ENCODE peak calls at places on chromosomes 6 and 20, in five cellular contexts. Q, T, N, B and P are unnamed samples.

GRCh38 chr6:36677753-36678487 is 594 bp upstream of the CDKN1A start:
- DNase-seq in Q (no peak), T (no peak), N (no peak), B (peak; percentile 52), P (no peak)

GRCh38 chr6:46451343-46451742 is 39.9 kb downstream of the RCAN2 start:
- DNase-seq in Q (no peak), T (no peak), N (no peak), B (no peak), P (no peak)

GRCh38 chr20:6388666-6389197 is 265.9 kb upstream of the FERMT1 start:
- DNase-seq in Q (peak; percentile 5), T (no peak), N (no peak), B (no peak), P (no peak)

GRCh38 chr6:106514281-106514885 is 114.9 kb downstream of the RTN4IP1 start:
- DNase-seq in Q (no peak), T (no peak), N (no peak), B (no peak), P (no peak)

GRCh38 chr6:3592371-3592941 is 135.6 kb upstream of the SLC22A23 start:
- DNase-seq in Q (peak; percentile 17), T (no peak), N (no peak), B (no peak), P (no peak)

GRCh38 chr6:149331871-149332270 is 14.4 kb downstream of the TAB2 start:
- DNase-seq in Q (no peak), T (no peak), N (no peak), B (no peak), P (no peak)

GRCh38 chr6:143337201-143337949 is 113.1 kb downstream of the ADAT2 start:
- DNase-seq in Q (peak; percentile 55), T (peak; percentile 22), N (no peak), B (peak; percentile 55), P (no peak)

GRCh38 chr20:45983279-45983743 is 11.3 kb upstream of the ZNF335 start:
- DNase-seq in Q (no peak), T (no peak), N (no peak), B (no peak), P (no peak)

GRCh38 chr20:44187763-44188709 is 1.0 kb upstream of the JPH2 start:
- DNase-seq in Q (no peak), T (no peak), N (no peak), B (no peak), P (peak; percentile 58)

GRCh38 chr6:125203395-125203794 is 49.8 kb downstream of the TPD52L1 start:
- DNase-seq in Q (no peak), T (no peak), N (no peak), B (no peak), P (no peak)

GRCh38 chr6:43970068-43970912 is 157.0 kb downstream of the MRPL14 start:
- DNase-seq in Q (no peak), T (no peak), N (no peak), B (no peak), P (peak; percentile 49)

GRCh38 chr6:43969158-43969981 is 157.9 kb downstream of the MRPL14 start:
- DNase-seq in Q (no peak), T (no peak), N (no peak), B (no peak), P (peak; percentile 44)

GRCh38 chr6:43967692-43968091 is 159.6 kb downstream of the MRPL14 start:
- DNase-seq in Q (no peak), T (no peak), N (no peak), B (no peak), P (peak; percentile 18)

GRCh38 chr6:43966806-43967575 is 160.3 kb downstream of the MRPL14 start:
- DNase-seq in Q (no peak), T (no peak), N (no peak), B (no peak), P (peak; percentile 34)

DNA sequence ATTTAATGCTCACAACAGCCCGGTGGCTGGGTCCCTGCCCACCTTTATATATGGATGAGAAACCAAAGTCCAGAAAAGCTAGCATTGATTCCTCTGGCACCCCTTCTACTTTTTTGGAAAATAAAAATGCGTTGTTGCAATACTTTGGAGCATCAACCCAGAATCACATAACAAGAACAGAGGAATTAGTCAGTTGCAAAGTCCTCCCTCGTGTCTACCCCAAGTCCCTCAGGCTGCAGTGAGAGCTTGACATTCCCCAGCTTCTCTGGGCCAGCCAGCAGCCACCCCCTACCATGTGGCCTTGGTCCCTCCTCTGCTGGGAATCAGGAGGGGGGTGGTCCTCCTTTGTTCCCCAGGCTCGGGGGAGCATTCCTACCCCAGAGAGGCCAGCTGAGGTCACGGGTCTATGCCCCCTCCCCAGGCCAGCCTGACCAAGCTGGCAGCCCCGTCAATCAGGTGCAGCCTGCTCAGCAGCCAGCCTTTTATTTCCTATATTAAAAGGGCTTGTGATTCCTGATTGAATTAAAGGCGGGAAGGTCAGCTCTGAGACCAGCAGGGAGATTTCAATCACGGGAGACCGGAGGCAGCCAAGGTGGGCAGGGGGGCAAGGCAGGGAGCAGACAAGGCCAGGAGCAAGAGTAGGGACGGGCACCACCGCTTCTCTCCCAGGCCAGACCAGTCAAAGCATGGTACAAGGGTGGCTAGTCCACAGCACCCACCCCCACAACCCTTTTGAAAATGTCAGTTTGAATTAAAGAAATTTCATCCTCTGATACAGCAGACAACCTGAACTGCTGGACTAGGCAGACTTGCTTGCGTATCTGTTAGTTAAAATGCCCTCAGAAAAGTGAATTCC is 158.9 kb downstream of the MRPL14 start:
- DNase-seq in Q (no peak), T (no peak), N (no peak), B (no peak), P (no peak)
- H3K4me3 ChIP-seq in Q (no peak overlapping the region), T (no peak overlapping the region), N (no peak overlapping the region), B (no peak overlapping the region), P (no peak overlapping the region)

DNA sequence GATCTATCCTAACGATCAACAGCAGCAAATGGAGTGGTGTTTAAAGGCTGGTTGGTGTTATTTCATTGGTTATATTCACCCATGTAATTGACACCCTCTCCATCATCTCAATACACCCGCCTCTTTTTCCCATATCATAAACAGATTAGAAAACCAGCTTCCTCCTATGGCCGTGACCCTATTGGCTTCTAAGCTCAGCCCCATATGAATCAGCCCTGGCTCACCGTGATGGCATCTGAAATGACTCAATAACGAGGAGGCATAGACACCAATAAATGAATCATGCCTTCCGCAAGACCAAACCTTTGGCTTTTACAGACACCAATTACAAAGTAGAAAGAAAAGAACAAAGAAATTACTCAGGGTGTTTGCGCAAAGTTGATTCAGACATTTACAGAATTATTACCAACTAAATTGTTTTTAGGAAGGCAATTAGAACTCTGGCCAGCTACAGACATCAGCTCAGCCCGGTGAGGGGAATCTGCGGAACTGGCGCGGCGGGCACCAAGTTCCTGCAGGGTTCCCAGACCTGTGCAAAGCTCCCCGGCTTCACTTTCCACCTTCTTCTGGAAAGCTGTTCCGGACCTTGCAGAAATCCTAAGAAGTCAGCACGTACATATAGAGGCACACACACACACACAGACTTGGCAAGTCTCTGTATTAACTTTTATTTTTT is 11.5 kb downstream of the PMEPA1 start:
- DNase-seq in Q (peak; percentile 74), T (no peak), N (no peak), B (peak; percentile 81), P (no peak)
- H3K4me1 ChIP-seq in Q (peaks cover 4% of the 10 kb centered on the region), T (peaks cover 57% of the 10 kb centered on the region), N (peaks cover 100% of the 10 kb centered on the region), B (peaks cover 6% of the 10 kb centered on the region), P (peaks cover 39% of the 10 kb centered on the region)

GRCh38 chr20:1232538-1233111 is 6.8 kb downstream of the RAD21L1 start:
- DNase-seq in Q (no peak), T (no peak), N (no peak), B (no peak), P (no peak)
- H3K27me3 ChIP-seq in Q (peaks cover 47% of the 10 kb centered on the region), T (peaks cover 50% of the 10 kb centered on the region), N (peaks cover 30% of the 10 kb centered on the region), B (peaks cover 15% of the 10 kb centered on the region), P (no peaks in the 10 kb centered on the region)

GRCh38 chr6:90492798-90493197 is 94.1 kb downstream of the MAP3K7 start:
- DNase-seq in Q (no peak), T (no peak), N (no peak), B (no peak), P (no peak)

GRCh38 chr6:90493332-90493731 is 93.5 kb downstream of the MAP3K7 start:
- DNase-seq in Q (peak; percentile 50), T (no peak), N (no peak), B (no peak), P (no peak)

GRCh38 chr6:90494067-90494773 is 92.7 kb downstream of the MAP3K7 start:
- DNase-seq in Q (peak; percentile 67), T (no peak), N (no peak), B (no peak), P (no peak)

GRCh38 chr6:90490030-90490429 is 96.8 kb downstream of the MAP3K7 start:
- DNase-seq in Q (no peak), T (no peak), N (no peak), B (no peak), P (no peak)

DNA sequence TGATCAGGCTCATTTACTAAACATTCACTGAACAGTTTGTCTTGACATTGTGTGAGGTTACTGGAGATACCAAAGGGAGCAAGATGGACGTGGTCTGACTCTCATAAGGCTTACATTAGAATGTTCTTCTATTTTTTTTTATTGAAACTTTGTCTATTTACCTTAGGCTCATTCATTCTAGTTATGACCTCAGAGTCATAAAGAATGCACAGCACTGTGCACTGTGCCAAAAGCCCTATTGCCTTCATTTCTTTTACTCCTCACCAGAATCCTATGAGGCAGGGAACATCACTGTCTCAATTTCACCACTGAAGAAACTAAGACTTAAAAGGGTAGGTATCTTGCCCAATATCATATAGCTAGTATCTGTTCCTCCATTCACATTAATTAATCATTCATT is 94.5 kb downstream of the MAP3K7 start:
- DNase-seq in Q (no peak), T (no peak), N (no peak), B (no peak), P (no peak)
- H3K4me3 ChIP-seq in Q (no peak overlapping the region), T (no peak overlapping the region), N (no peak overlapping the region), B (no peak overlapping the region), P (no peak overlapping the region)

GRCh38 chr20:35771367-35771688 is 487 bp upstream of the PHF20 start:
- DNase-seq in Q (no peak), T (no peak), N (no peak), B (no peak), P (no peak)

GRCh38 chr20:35773154-35773751 is 1.4 kb downstream of the PHF20 start:
- DNase-seq in Q (no peak), T (no peak), N (no peak), B (peak; percentile 63), P (peak; percentile 63)

GRCh38 chr20:35771689-35772562 is at the start of gene PHF20:
- DNase-seq in Q (peak; percentile 96), T (peak; percentile 100), N (peak; percentile 100), B (peak; percentile 100), P (peak; percentile 99)

GRCh38 chr20:35768731-35769664 is 2.8 kb upstream of the PHF20 start:
- DNase-seq in Q (peak; percentile 73), T (peak; percentile 96), N (peak; percentile 98), B (peak; percentile 85), P (peak; percentile 100)

GRCh38 chr20:35772563-35773058 is 796 bp downstream of the PHF20 start:
- DNase-seq in Q (no peak), T (no peak), N (no peak), B (no peak), P (no peak)
- H3K4me1 ChIP-seq in Q (peaks cover 43% of the 10 kb centered on the region), T (peaks cover 90% of the 10 kb centered on the region), N (peaks cover 69% of the 10 kb centered on the region), B (peaks cover 12% of the 10 kb centered on the region), P (no peaks in the 10 kb centered on the region)

DNA sequence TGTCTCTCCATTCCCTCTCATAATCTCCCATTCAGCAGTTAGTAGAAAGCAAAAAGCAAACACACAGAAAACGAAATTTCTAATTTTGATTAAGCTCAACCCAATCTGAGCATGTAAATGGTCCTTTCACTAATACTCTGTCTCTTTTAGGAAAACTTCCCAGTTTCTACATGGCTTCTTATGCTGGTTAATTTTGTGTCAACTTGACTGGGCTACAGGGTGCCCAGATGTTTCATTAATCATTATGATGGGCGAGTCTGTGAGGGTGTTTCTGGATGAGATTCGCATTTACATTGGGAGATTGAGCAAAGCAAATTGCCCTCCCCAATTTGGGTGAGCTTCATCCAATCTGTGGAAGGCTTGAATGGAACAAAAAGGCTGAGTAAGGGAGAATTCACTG is 142.2 kb downstream of the MBOAT1 start:
- DNase-seq in Q (no peak), T (no peak), N (no peak), B (no peak), P (no peak)
- H3K27me3 ChIP-seq in Q (no peaks in the 10 kb centered on the region), T (no peaks in the 10 kb centered on the region), N (no peaks in the 10 kb centered on the region), B (no peaks in the 10 kb centered on the region), P (no peaks in the 10 kb centered on the region)